ENCODE peak calls at places on chromosomes 1 and 21, in five cellular contexts. One of them, this sample, is unnamed.
A peak's percentile ranks its signal among the peaks of the same experiment; 100 is the strongest.

GRCh38 chr1:17606826-17607440 is 67.4 kb downstream of the ARHGEF10L start:
- DNase-seq in testis: peak; percentile 84
- DNase-seq in ascending aorta: peak; percentile 84
- DNase-seq in transverse colon: peak; percentile 77
- DNase-seq in H9: peak; percentile 79
- DNase-seq in this sample: peak; percentile 95

GRCh38 chr1:244060117-244060516 is 9.0 kb downstream of the ZBTB18 start:
- DNase-seq in testis: no peak
- DNase-seq in ascending aorta: no peak
- DNase-seq in transverse colon: no peak
- DNase-seq in H9: no peak
- DNase-seq in this sample: no peak

GRCh38 chr1:51850420-51851297 is 27.9 kb downstream of the NRDC start:
- DNase-seq in testis: peak; percentile 34
- DNase-seq in ascending aorta: no peak
- DNase-seq in transverse colon: no peak
- DNase-seq in H9: no peak
- DNase-seq in this sample: no peak

GRCh38 chr1:59752556-59753412 is 62.0 kb upstream of the HOOK1 start:
- DNase-seq in testis: peak; percentile 21
- DNase-seq in ascending aorta: no peak
- DNase-seq in transverse colon: no peak
- DNase-seq in H9: no peak
- DNase-seq in this sample: no peak

GRCh38 chr1:68454534-68454933 is 4.8 kb upstream of the RPE65 start:
- DNase-seq in testis: no peak
- DNase-seq in ascending aorta: no peak
- DNase-seq in transverse colon: no peak
- DNase-seq in H9: no peak
- DNase-seq in this sample: no peak

GRCh38 chr1:159925713-159926066 is 383 bp upstream of the TAGLN2 start:
- DNase-seq in testis: peak; percentile 56
- DNase-seq in ascending aorta: peak; percentile 78
- DNase-seq in transverse colon: no peak
- DNase-seq in H9: peak; percentile 67
- DNase-seq in this sample: no peak

GRCh38 chr1:214441119-214441518 is 110.3 kb downstream of the PTPN14 start:
- DNase-seq in testis: no peak
- DNase-seq in ascending aorta: no peak
- DNase-seq in transverse colon: no peak
- DNase-seq in H9: no peak
- DNase-seq in this sample: no peak

GRCh38 chr1:173505401-173505800 is 28.3 kb downstream of the PRDX6 start:
- DNase-seq in testis: no peak
- DNase-seq in ascending aorta: no peak
- DNase-seq in transverse colon: no peak
- DNase-seq in H9: no peak
- DNase-seq in this sample: no peak

GRCh38 chr21:27244356-27244755 is 277.5 kb upstream of the ADAMTS5 start:
- DNase-seq in testis: no peak
- DNase-seq in ascending aorta: no peak
- DNase-seq in transverse colon: no peak
- DNase-seq in H9: no peak
- DNase-seq in this sample: no peak

GRCh38 chr1:96464991-96465875 is 256.4 kb upstream of the PTBP2 start:
- DNase-seq in testis: no peak
- DNase-seq in ascending aorta: peak; percentile 65
- DNase-seq in transverse colon: no peak
- DNase-seq in H9: no peak
- DNase-seq in this sample: peak; percentile 80

GRCh38 chr1:22207605-22208264 is 64.8 kb upstream of the WNT4 start:
- DNase-seq in testis: no peak
- DNase-seq in ascending aorta: peak; percentile 16
- DNase-seq in transverse colon: no peak
- DNase-seq in H9: no peak
- DNase-seq in this sample: peak; percentile 73

GRCh38 chr21:31284797-31285397 is 59.2 kb downstream of the TIAM1 start:
- DNase-seq in testis: no peak
- DNase-seq in ascending aorta: no peak
- DNase-seq in transverse colon: no peak
- DNase-seq in H9: no peak
- DNase-seq in this sample: peak; percentile 36

GRCh38 chr21:23247334-23247733 is 2249.1 kb downstream of the NCAM2 start:
- DNase-seq in testis: no peak
- DNase-seq in ascending aorta: no peak
- DNase-seq in transverse colon: no peak
- DNase-seq in H9: no peak
- DNase-seq in this sample: no peak

GRCh38 chr1:228152918-228153258 is 3.2 kb downstream of the GJC2 start:
- DNase-seq in testis: no peak
- DNase-seq in ascending aorta: no peak
- DNase-seq in transverse colon: no peak
- DNase-seq in H9: no peak
- DNase-seq in this sample: no peak

GRCh38 chr1:84253891-84254290 is 47.6 kb upstream of the SAMD13 start:
- DNase-seq in testis: peak; percentile 78
- DNase-seq in ascending aorta: peak; percentile 79
- DNase-seq in transverse colon: peak; percentile 63
- DNase-seq in H9: no peak
- DNase-seq in this sample: peak; percentile 78

GRCh38 chr1:208907785-208908184 is 663.6 kb upstream of the PLXNA2 start:
- DNase-seq in testis: no peak
- DNase-seq in ascending aorta: no peak
- DNase-seq in transverse colon: no peak
- DNase-seq in H9: no peak
- DNase-seq in this sample: no peak

GRCh38 chr1:71196685-71197084 is 115.8 kb upstream of the ZRANB2 start:
- DNase-seq in testis: no peak
- DNase-seq in ascending aorta: no peak
- DNase-seq in transverse colon: no peak
- DNase-seq in H9: no peak
- DNase-seq in this sample: no peak

GRCh38 chr1:53631622-53632310 is 107.2 kb downstream of the GLIS1 start:
- DNase-seq in testis: no peak
- DNase-seq in ascending aorta: peak; percentile 9
- DNase-seq in transverse colon: no peak
- DNase-seq in H9: peak; percentile 8
- DNase-seq in this sample: no peak

GRCh38 chr1:22806584-22806983 is 95.9 kb downstream of the EPHB2 start:
- DNase-seq in testis: no peak
- DNase-seq in ascending aorta: no peak
- DNase-seq in transverse colon: no peak
- DNase-seq in H9: no peak
- DNase-seq in this sample: no peak

GRCh38 chr1:180623579-180624347 is 8.1 kb upstream of the XPR1 start:
- DNase-seq in testis: peak; percentile 44
- DNase-seq in ascending aorta: no peak
- DNase-seq in transverse colon: no peak
- DNase-seq in H9: peak; percentile 41
- DNase-seq in this sample: peak; percentile 62

GRCh38 chr1:191888996-191889622 is 269.2 kb upstream of the RGS18 start:
- DNase-seq in testis: no peak
- DNase-seq in ascending aorta: no peak
- DNase-seq in transverse colon: no peak
- DNase-seq in H9: no peak
- DNase-seq in this sample: no peak

GRCh38 chr1:31063636-31064035 is 1.9 kb downstream of the PUM1 start:
- DNase-seq in testis: no peak
- DNase-seq in ascending aorta: no peak
- DNase-seq in transverse colon: no peak
- DNase-seq in H9: no peak
- DNase-seq in this sample: peak; percentile 53

GRCh38 chr1:159913451-159914192 is 11.7 kb downstream of the TAGLN2 start:
- DNase-seq in testis: no peak
- DNase-seq in ascending aorta: no peak
- DNase-seq in transverse colon: no peak
- DNase-seq in H9: peak; percentile 85
- DNase-seq in this sample: no peak

GRCh38 chr21:43667191-43667904 is 8.0 kb downstream of the RRP1B start:
- DNase-seq in testis: no peak
- DNase-seq in ascending aorta: no peak
- DNase-seq in transverse colon: no peak
- DNase-seq in H9: no peak
- DNase-seq in this sample: peak; percentile 96

GRCh38 chr1:52662645-52663313 is 29.8 kb downstream of the SHISAL2A start:
- DNase-seq in testis: peak; percentile 41
- DNase-seq in ascending aorta: no peak
- DNase-seq in transverse colon: no peak
- DNase-seq in H9: peak; percentile 84
- DNase-seq in this sample: peak; percentile 82

GRCh38 chr1:205244383-205244782 is 16.6 kb downstream of the TMCC2 start:
- DNase-seq in testis: no peak
- DNase-seq in ascending aorta: no peak
- DNase-seq in transverse colon: no peak
- DNase-seq in H9: no peak
- DNase-seq in this sample: peak; percentile 47

GRCh38 chr1:205245096-205245495 is 17.4 kb downstream of the TMCC2 start:
- DNase-seq in testis: no peak
- DNase-seq in ascending aorta: no peak
- DNase-seq in transverse colon: no peak
- DNase-seq in H9: no peak
- DNase-seq in this sample: peak; percentile 48

GRCh38 chr1:205247130-205247921 is 19.6 kb downstream of the TMCC2 start:
- DNase-seq in testis: peak; percentile 80
- DNase-seq in ascending aorta: no peak
- DNase-seq in transverse colon: no peak
- DNase-seq in H9: no peak
- DNase-seq in this sample: peak; percentile 30

GRCh38 chr1:205248793-205249601 is 21.3 kb downstream of the TMCC2 start:
- DNase-seq in testis: peak; percentile 89
- DNase-seq in ascending aorta: peak; percentile 82
- DNase-seq in transverse colon: peak; percentile 73
- DNase-seq in H9: no peak
- DNase-seq in this sample: peak; percentile 60

GRCh38 chr1:205246426-205247119 is 18.8 kb downstream of the TMCC2 start:
- DNase-seq in testis: no peak
- DNase-seq in ascending aorta: no peak
- DNase-seq in transverse colon: no peak
- DNase-seq in H9: no peak
- DNase-seq in this sample: peak; percentile 43
- H3K4me1 ChIP-seq in testis: peaks cover 30% of the 10 kb centered on the region
- H3K4me1 ChIP-seq in ascending aorta: peaks cover 24% of the 10 kb centered on the region
- H3K4me1 ChIP-seq in transverse colon: peaks cover 23% of the 10 kb centered on the region
- H3K4me1 ChIP-seq in H9: no peaks in the 10 kb centered on the region
- H3K4me1 ChIP-seq in this sample: peaks cover 3% of the 10 kb centered on the region

GRCh38 chr1:201021333-201022177 is 2.0 kb downstream of the KIF21B start:
- DNase-seq in testis: no peak
- DNase-seq in ascending aorta: no peak
- DNase-seq in transverse colon: peak; percentile 41
- DNase-seq in H9: peak; percentile 52
- DNase-seq in this sample: peak; percentile 60
- H3K4me1 ChIP-seq in testis: peaks cover 9% of the 10 kb centered on the region
- H3K4me1 ChIP-seq in ascending aorta: peaks cover 6% of the 10 kb centered on the region
- H3K4me1 ChIP-seq in transverse colon: peaks cover 43% of the 10 kb centered on the region
- H3K4me1 ChIP-seq in H9: peaks cover 20% of the 10 kb centered on the region
- H3K4me1 ChIP-seq in this sample: no peaks in the 10 kb centered on the region

DNA sequence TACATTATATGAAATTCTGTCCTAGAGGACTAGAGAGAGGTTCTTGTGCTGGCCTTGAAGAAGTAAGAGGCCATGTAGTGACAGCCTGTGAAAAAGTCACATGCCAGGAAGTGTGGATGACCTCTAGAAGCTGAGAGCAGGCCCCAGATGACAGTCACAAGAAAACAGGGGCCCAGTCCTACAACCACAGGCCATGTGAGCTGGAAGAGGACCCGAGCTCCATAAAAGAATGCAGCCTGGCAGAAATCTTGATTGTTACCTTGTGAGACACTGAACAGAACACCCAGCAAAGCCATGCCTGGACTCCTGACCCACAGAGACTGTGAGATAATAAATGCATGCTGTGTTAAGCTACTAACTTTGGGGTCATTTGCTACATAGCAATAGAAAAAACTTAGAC is 30.4 kb upstream of the AHCYL1 start:
- DNase-seq in testis: no peak
- DNase-seq in ascending aorta: no peak
- DNase-seq in transverse colon: no peak
- DNase-seq in H9: no peak
- DNase-seq in this sample: no peak
- H3K4me1 ChIP-seq in testis: no peaks in the 10 kb centered on the region
- H3K4me1 ChIP-seq in ascending aorta: no peaks in the 10 kb centered on the region
- H3K4me1 ChIP-seq in transverse colon: peaks cover 5% of the 10 kb centered on the region
- H3K4me1 ChIP-seq in H9: no peaks in the 10 kb centered on the region
- H3K4me1 ChIP-seq in this sample: peaks cover 2% of the 10 kb centered on the region

DNA sequence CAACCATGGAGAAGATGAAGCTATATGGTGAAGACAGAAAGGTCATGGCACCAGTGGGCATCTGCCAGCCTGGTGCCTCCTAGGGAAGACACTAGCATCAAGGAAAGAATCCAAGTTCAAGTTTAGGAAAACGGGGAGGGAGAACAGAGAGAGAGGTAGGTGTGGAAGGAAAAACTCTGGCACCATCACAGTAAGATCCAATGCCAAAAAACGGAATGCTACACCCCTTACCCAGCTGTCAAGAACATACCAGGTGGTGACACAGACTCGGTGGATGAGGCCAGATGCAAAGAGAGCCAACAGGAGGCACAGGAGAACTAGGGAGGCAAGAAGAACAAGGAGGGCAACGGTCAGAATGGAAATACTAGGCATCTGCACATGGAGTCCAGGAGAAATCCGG is 3.6 kb downstream of the KRTCAP2 start:
- DNase-seq in testis: no peak
- DNase-seq in ascending aorta: no peak
- DNase-seq in transverse colon: no peak
- DNase-seq in H9: no peak
- DNase-seq in this sample: no peak
- H3K4me1 ChIP-seq in testis: peaks cover 28% of the 10 kb centered on the region
- H3K4me1 ChIP-seq in ascending aorta: peaks cover 16% of the 10 kb centered on the region
- H3K4me1 ChIP-seq in transverse colon: peaks cover 35% of the 10 kb centered on the region
- H3K4me1 ChIP-seq in H9: no peaks in the 10 kb centered on the region
- H3K4me1 ChIP-seq in this sample: peaks cover 21% of the 10 kb centered on the region

This sample was measured in osteoblast.